ENCODE peak calls at places on chromosomes 12 and 14, in ten cellular contexts. One of them, this sample, is unnamed.

GRCh38 chr12:34402899-34403705 is 380.8 kb downstream of the ALG10 start:
- DNase-seq in endodermal cell: peak
- DNase-seq in endothelial cell: peak
- DNase-seq in GM23338: no peak
- DNase-seq in BJ: no peak
- DNase-seq in WERI-Rb-1: peak
- DNase-seq in esophagus muscularis mucosa: peak
- DNase-seq in cardiac fibroblast: no peak
- DNase-seq in left ventricle myocardium inferior: peak
- DNase-seq in right atrium auricular region: peak
- DNase-seq in this sample: no peak

GRCh38 chr12:108612788-108613282 is 15.0 kb upstream of the TMEM119 start:
- DNase-seq in endodermal cell: peak
- DNase-seq in endothelial cell: no peak
- DNase-seq in GM23338: peak
- DNase-seq in BJ: no peak
- DNase-seq in WERI-Rb-1: no peak
- DNase-seq in esophagus muscularis mucosa: no peak
- DNase-seq in cardiac fibroblast: no peak
- DNase-seq in left ventricle myocardium inferior: no peak
- DNase-seq in right atrium auricular region: no peak
- DNase-seq in this sample: no peak

GRCh38 chr14:77303417-77304156 is 17.1 kb downstream of the POMT2 start:
- DNase-seq in endodermal cell: no peak
- DNase-seq in endothelial cell: no peak
- DNase-seq in GM23338: no peak
- DNase-seq in BJ: peak
- DNase-seq in WERI-Rb-1: no peak
- DNase-seq in esophagus muscularis mucosa: no peak
- DNase-seq in cardiac fibroblast: peak
- DNase-seq in left ventricle myocardium inferior: no peak
- DNase-seq in right atrium auricular region: peak
- DNase-seq in this sample: peak

GRCh38 chr14:101958418-101959185 is 5.8 kb upstream of the DYNC1H1 start:
- DNase-seq in endodermal cell: no peak
- DNase-seq in endothelial cell: no peak
- DNase-seq in GM23338: no peak
- DNase-seq in BJ: no peak
- DNase-seq in WERI-Rb-1: no peak
- DNase-seq in esophagus muscularis mucosa: no peak
- DNase-seq in cardiac fibroblast: no peak
- DNase-seq in left ventricle myocardium inferior: no peak
- DNase-seq in right atrium auricular region: no peak
- DNase-seq in this sample: peak

GRCh38 chr12:120750806-120751205 is 25.2 kb downstream of the ACADS start:
- DNase-seq in endodermal cell: no peak
- DNase-seq in endothelial cell: no peak
- DNase-seq in GM23338: no peak
- DNase-seq in BJ: no peak
- DNase-seq in WERI-Rb-1: no peak
- DNase-seq in esophagus muscularis mucosa: no peak
- DNase-seq in cardiac fibroblast: no peak
- DNase-seq in left ventricle myocardium inferior: no peak
- DNase-seq in right atrium auricular region: no peak
- DNase-seq in this sample: no peak

GRCh38 chr12:116236986-116237385 is 40.5 kb downstream of the MED13L start:
- DNase-seq in endodermal cell: no peak
- DNase-seq in endothelial cell: no peak
- DNase-seq in GM23338: no peak
- DNase-seq in BJ: no peak
- DNase-seq in WERI-Rb-1: no peak
- DNase-seq in esophagus muscularis mucosa: no peak
- DNase-seq in cardiac fibroblast: no peak
- DNase-seq in left ventricle myocardium inferior: no peak
- DNase-seq in right atrium auricular region: no peak
- DNase-seq in this sample: no peak

GRCh38 chr12:48572326-48572725 is 2.5 kb upstream of the LALBA start:
- DNase-seq in endodermal cell: no peak
- DNase-seq in endothelial cell: no peak
- DNase-seq in GM23338: no peak
- DNase-seq in BJ: no peak
- DNase-seq in WERI-Rb-1: no peak
- DNase-seq in esophagus muscularis mucosa: peak
- DNase-seq in cardiac fibroblast: peak
- DNase-seq in left ventricle myocardium inferior: no peak
- DNase-seq in right atrium auricular region: no peak
- DNase-seq in this sample: no peak

GRCh38 chr14:20455355-20456300 is 602 bp downstream of the APEX1 start:
- DNase-seq in endodermal cell: no peak
- DNase-seq in endothelial cell: no peak
- DNase-seq in GM23338: peak
- DNase-seq in BJ: no peak
- DNase-seq in WERI-Rb-1: peak
- DNase-seq in esophagus muscularis mucosa: no peak
- DNase-seq in cardiac fibroblast: peak
- DNase-seq in left ventricle myocardium inferior: no peak
- DNase-seq in right atrium auricular region: peak
- DNase-seq in this sample: peak

GRCh38 chr14:100193417-100194357 is 34.2 kb upstream of the DEGS2 start:
- DNase-seq in endodermal cell: no peak
- DNase-seq in endothelial cell: no peak
- DNase-seq in GM23338: no peak
- DNase-seq in BJ: no peak
- DNase-seq in WERI-Rb-1: no peak
- DNase-seq in esophagus muscularis mucosa: no peak
- DNase-seq in cardiac fibroblast: no peak
- DNase-seq in left ventricle myocardium inferior: no peak
- DNase-seq in right atrium auricular region: no peak
- DNase-seq in this sample: no peak

GRCh38 chr12:66149702-66150398 is 19.3 kb upstream of the LLPH start:
- DNase-seq in endodermal cell: peak
- DNase-seq in endothelial cell: no peak
- DNase-seq in GM23338: peak
- DNase-seq in BJ: no peak
- DNase-seq in WERI-Rb-1: no peak
- DNase-seq in esophagus muscularis mucosa: no peak
- DNase-seq in cardiac fibroblast: peak
- DNase-seq in left ventricle myocardium inferior: no peak
- DNase-seq in right atrium auricular region: no peak
- DNase-seq in this sample: no peak

GRCh38 chr12:71780207-71780822 is 25.7 kb downstream of the RAB21 start:
- DNase-seq in endodermal cell: peak
- DNase-seq in endothelial cell: peak
- DNase-seq in GM23338: peak
- DNase-seq in BJ: no peak
- DNase-seq in WERI-Rb-1: peak
- DNase-seq in esophagus muscularis mucosa: no peak
- DNase-seq in cardiac fibroblast: peak
- DNase-seq in left ventricle myocardium inferior: no peak
- DNase-seq in right atrium auricular region: no peak
- DNase-seq in this sample: peak

GRCh38 chr14:97851438-97851995 is 1054.3 kb downstream of the VRK1 start:
- DNase-seq in endodermal cell: no peak
- DNase-seq in endothelial cell: no peak
- DNase-seq in GM23338: no peak
- DNase-seq in BJ: no peak
- DNase-seq in WERI-Rb-1: no peak
- DNase-seq in esophagus muscularis mucosa: no peak
- DNase-seq in cardiac fibroblast: no peak
- DNase-seq in left ventricle myocardium inferior: no peak
- DNase-seq in right atrium auricular region: no peak
- DNase-seq in this sample: no peak

GRCh38 chr12:52227767-52228166 is 5.3 kb upstream of the KRT7 start:
- DNase-seq in endodermal cell: no peak
- DNase-seq in endothelial cell: no peak
- DNase-seq in GM23338: no peak
- DNase-seq in BJ: no peak
- DNase-seq in WERI-Rb-1: no peak
- DNase-seq in esophagus muscularis mucosa: no peak
- DNase-seq in cardiac fibroblast: no peak
- DNase-seq in left ventricle myocardium inferior: no peak
- DNase-seq in right atrium auricular region: no peak
- DNase-seq in this sample: no peak

GRCh38 chr12:21527451-21528180 is 1.5 kb downstream of the SPX start:
- DNase-seq in endodermal cell: peak
- DNase-seq in endothelial cell: peak
- DNase-seq in GM23338: peak
- DNase-seq in BJ: no peak
- DNase-seq in WERI-Rb-1: peak
- DNase-seq in esophagus muscularis mucosa: no peak
- DNase-seq in cardiac fibroblast: peak
- DNase-seq in left ventricle myocardium inferior: peak
- DNase-seq in right atrium auricular region: no peak
- DNase-seq in this sample: peak

GRCh38 chr14:26794731-26795130 is 196.9 kb upstream of the NOVA1 start:
- DNase-seq in endodermal cell: no peak
- DNase-seq in endothelial cell: no peak
- DNase-seq in GM23338: no peak
- DNase-seq in BJ: no peak
- DNase-seq in WERI-Rb-1: no peak
- DNase-seq in esophagus muscularis mucosa: no peak
- DNase-seq in cardiac fibroblast: peak
- DNase-seq in left ventricle myocardium inferior: no peak
- DNase-seq in right atrium auricular region: no peak
- DNase-seq in this sample: peak

GRCh38 chr12:24562761-24563392 is 386.0 kb downstream of the BCAT1 start:
- DNase-seq in endodermal cell: peak
- DNase-seq in endothelial cell: peak
- DNase-seq in GM23338: peak
- DNase-seq in BJ: no peak
- DNase-seq in WERI-Rb-1: peak
- DNase-seq in esophagus muscularis mucosa: no peak
- DNase-seq in cardiac fibroblast: peak
- DNase-seq in left ventricle myocardium inferior: peak
- DNase-seq in right atrium auricular region: no peak
- DNase-seq in this sample: peak

DNA sequence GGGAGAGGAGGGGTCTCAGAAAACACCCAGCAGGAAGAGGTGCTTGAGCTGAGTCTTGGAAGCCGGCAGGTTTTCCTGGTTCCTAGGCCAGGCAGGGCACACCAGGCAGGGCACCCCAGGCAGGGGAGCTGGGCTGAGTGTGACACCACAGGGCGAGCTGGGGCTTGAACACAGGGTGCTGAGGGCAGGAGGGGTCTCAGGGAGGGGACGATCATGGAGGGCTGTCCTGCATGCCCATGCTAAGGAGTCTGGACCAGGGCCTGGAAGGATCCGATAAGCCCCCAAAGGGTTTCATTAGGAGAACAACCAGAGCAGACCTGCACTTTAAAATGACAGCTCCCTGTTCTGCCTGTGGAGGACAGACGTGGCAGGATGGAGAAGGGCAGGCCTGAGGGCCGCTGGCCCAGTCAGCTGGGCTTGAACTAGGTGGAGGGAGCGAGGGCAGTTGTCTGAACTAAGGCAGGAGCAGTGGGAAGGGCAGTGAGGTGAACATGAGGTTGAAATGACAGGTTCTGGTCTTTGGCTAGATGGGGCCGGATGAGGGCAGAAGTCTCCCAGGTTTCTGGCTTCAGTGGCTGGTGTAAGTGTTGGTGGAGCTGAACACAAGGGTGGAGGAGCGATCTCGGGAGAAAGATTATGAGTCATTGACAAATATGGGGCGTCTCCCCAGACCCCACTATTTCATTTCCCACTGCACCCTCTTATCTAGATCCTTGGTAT is 171.0 kb upstream of the PZP start:
- DNase-seq in endodermal cell: peak
- DNase-seq in endothelial cell: no peak
- DNase-seq in GM23338: no peak
- DNase-seq in BJ: no peak
- DNase-seq in WERI-Rb-1: no peak
- DNase-seq in esophagus muscularis mucosa: no peak
- DNase-seq in cardiac fibroblast: no peak
- DNase-seq in left ventricle myocardium inferior: no peak
- DNase-seq in right atrium auricular region: no peak
- DNase-seq in this sample: no peak
- TF ChIP-seq CTCF in endodermal cell: no peak
- TF ChIP-seq CTCF in endothelial cell: no peak
- TF ChIP-seq CTCF in GM23338: no peak
- TF ChIP-seq CTCF in BJ: no peak
- TF ChIP-seq CTCF in WERI-Rb-1: no peak
- TF ChIP-seq CTCF in esophagus muscularis mucosa: no peak
- TF ChIP-seq CTCF in cardiac fibroblast: no peak
- TF ChIP-seq CTCF in left ventricle myocardium inferior: no peak
- TF ChIP-seq CTCF in right atrium auricular region: no peak
- TF ChIP-seq CTCF in this sample: no peak

DNA sequence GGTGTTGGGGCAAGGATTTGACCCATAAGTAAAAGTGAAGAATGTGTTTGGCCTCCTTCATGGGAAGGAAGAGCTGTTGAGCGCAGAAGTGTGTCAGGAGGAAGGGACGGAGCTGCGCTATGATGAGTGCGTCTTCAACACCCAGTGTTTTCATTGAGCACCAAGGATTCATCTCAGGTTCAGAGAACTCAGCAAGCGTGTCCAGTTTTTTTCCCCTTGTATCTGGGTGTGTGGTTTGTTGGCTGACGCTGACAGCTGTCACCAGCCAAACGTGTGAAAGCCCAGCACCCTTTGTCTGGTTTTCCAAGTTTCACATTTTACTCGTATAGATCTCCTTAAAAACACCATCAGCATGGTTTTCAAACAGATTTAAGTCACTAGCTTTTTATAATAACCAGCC is 12.3 kb downstream of the EP400 start:
- DNase-seq in endodermal cell: peak
- DNase-seq in endothelial cell: no peak
- DNase-seq in GM23338: no peak
- DNase-seq in BJ: no peak
- DNase-seq in WERI-Rb-1: no peak
- DNase-seq in esophagus muscularis mucosa: no peak
- DNase-seq in cardiac fibroblast: no peak
- DNase-seq in left ventricle myocardium inferior: no peak
- DNase-seq in right atrium auricular region: no peak
- DNase-seq in this sample: no peak
- TF ChIP-seq CTCF in endodermal cell: no peak
- TF ChIP-seq CTCF in endothelial cell: no peak
- TF ChIP-seq CTCF in GM23338: no peak
- TF ChIP-seq CTCF in BJ: no peak
- TF ChIP-seq CTCF in WERI-Rb-1: no peak
- TF ChIP-seq CTCF in esophagus muscularis mucosa: no peak
- TF ChIP-seq CTCF in cardiac fibroblast: no peak
- TF ChIP-seq CTCF in left ventricle myocardium inferior: no peak
- TF ChIP-seq CTCF in right atrium auricular region: no peak
- TF ChIP-seq CTCF in this sample: no peak

GRCh38 chr14:74906923-74907620 is 16.0 kb downstream of the RPS6KL1 start:
- DNase-seq in endodermal cell: peak
- DNase-seq in endothelial cell: no peak
- DNase-seq in GM23338: peak
- DNase-seq in BJ: no peak
- DNase-seq in WERI-Rb-1: no peak
- DNase-seq in esophagus muscularis mucosa: no peak
- DNase-seq in cardiac fibroblast: no peak
- DNase-seq in left ventricle myocardium inferior: no peak
- DNase-seq in right atrium auricular region: no peak
- DNase-seq in this sample: no peak
- TF ChIP-seq CTCF in endodermal cell: peak
- TF ChIP-seq CTCF in endothelial cell: peak
- TF ChIP-seq CTCF in GM23338: peak
- TF ChIP-seq CTCF in BJ: peak
- TF ChIP-seq CTCF in WERI-Rb-1: peak
- TF ChIP-seq CTCF in esophagus muscularis mucosa: no peak
- TF ChIP-seq CTCF in cardiac fibroblast: peak
- TF ChIP-seq CTCF in left ventricle myocardium inferior: no peak
- TF ChIP-seq CTCF in right atrium auricular region: no peak
- TF ChIP-seq CTCF in this sample: no peak

GRCh38 chr12:106127289-106128126 is 11.2 kb downstream of the NUAK1 start:
- DNase-seq in endodermal cell: peak
- DNase-seq in endothelial cell: no peak
- DNase-seq in GM23338: no peak
- DNase-seq in BJ: no peak
- DNase-seq in WERI-Rb-1: no peak
- DNase-seq in esophagus muscularis mucosa: no peak
- DNase-seq in cardiac fibroblast: peak
- DNase-seq in left ventricle myocardium inferior: no peak
- DNase-seq in right atrium auricular region: no peak
- DNase-seq in this sample: peak
- TF ChIP-seq CTCF in endodermal cell: peak
- TF ChIP-seq CTCF in endothelial cell: no peak
- TF ChIP-seq CTCF in GM23338: no peak
- TF ChIP-seq CTCF in BJ: peak
- TF ChIP-seq CTCF in WERI-Rb-1: no peak
- TF ChIP-seq CTCF in esophagus muscularis mucosa: no peak
- TF ChIP-seq CTCF in cardiac fibroblast: peak
- TF ChIP-seq CTCF in left ventricle myocardium inferior: no peak
- TF ChIP-seq CTCF in right atrium auricular region: no peak
- TF ChIP-seq CTCF in this sample: peak